ENCODE peak calls at places on chromosomes 12 and 14, in nine cellular contexts. H is IMR-90, K is astrocyte, E is mesenchymal stem cell, O is HepG2, I is HCT116, S is neuronal stem cell, Q is GM23248, V is GM23338. W is an unnamed sample. For H3K27me3, the result is how much of the 10 kb centered on the place peaks cover.

GRCh38 chr12:112685321-112685720 is 106.2 kb upstream of the RPH3A start:
- DNase-seq in S (no peak), Q (no peak), V (no peak), I (no peak), K (no peak), E (no peak), H (no peak), O (no peak), W (no peak)

GRCh38 chr12:42296503-42297109 is 29.3 kb downstream of the ZCRB1 start:
- DNase-seq in V (peak), Q (peak), K (no peak), H (no peak), I (no peak), E (peak), S (no peak), O (peak), W (no peak)

GRCh38 chr12:110501378-110501721 is 561 bp downstream of the VPS29 start:
- DNase-seq in I (no peak), S (peak), H (peak), E (peak), K (peak), Q (peak), O (peak), V (peak), W (peak)

GRCh38 chr12:117994551-117995438 is 21.7 kb upstream of the RFC5 start:
- DNase-seq in Q (no peak), I (no peak), K (no peak), H (no peak), V (no peak), S (no peak), E (no peak), O (no peak), W (no peak)

GRCh38 chr12:6700646-6701051 is at the start of gene PIANP:
- DNase-seq in V (peak), K (no peak), O (no peak), E (peak), H (peak), S (peak), Q (peak), I (no peak), W (peak)

GRCh38 chr12:65824314-65824563 is at the start of gene HMGA2:
- DNase-seq in V (no peak), Q (peak), K (peak), E (no peak), O (no peak), H (peak), I (peak), S (peak), W (peak)

GRCh38 chr12:3137268-3137761 is 60.1 kb downstream of the TSPAN9 start:
- DNase-seq in Q (peak), K (no peak), E (peak), H (peak), O (no peak), V (peak), S (no peak), I (no peak), W (peak)

GRCh38 chr12:4133636-4134433 is 139.7 kb upstream of the CCND2 start:
- DNase-seq in Q (no peak), E (peak), O (no peak), I (no peak), V (peak), H (no peak), S (no peak), K (no peak), W (no peak)

GRCh38 chr14:43687866-43688265 is 819.2 kb downstream of the FSCB start:
- DNase-seq in S (no peak), H (peak), O (no peak), I (no peak), K (peak), E (peak), Q (peak), V (no peak), W (peak)

GRCh38 chr14:21748869-21749303 is 75.3 kb upstream of the OR4E1 start:
- DNase-seq in V (peak), H (peak), E (peak), Q (peak), O (peak), K (no peak), S (peak), I (peak), W (peak)

GRCh38 chr12:66678640-66679268 is at the start of gene GRIP1:
- DNase-seq in I (no peak), Q (no peak), H (no peak), V (peak), E (no peak), O (no peak), S (peak), K (peak), W (peak)

GRCh38 chr12:19657401-19657800 is 218.1 kb downstream of the AEBP2 start:
- DNase-seq in H (peak), I (no peak), O (no peak), V (no peak), K (no peak), E (peak), Q (peak), S (no peak), W (peak)

GRCh38 chr14:67137744-67138371 is 51.4 kb upstream of the GARIN2 start:
- DNase-seq in K (peak), E (peak), O (no peak), H (peak), V (peak), Q (peak), I (no peak), S (no peak), W (peak)

GRCh38 chr12:6915023-6915788 is 826 bp downstream of the ENO2 start:
- DNase-seq in S (peak), Q (no peak), O (no peak), E (peak), I (no peak), K (no peak), V (peak), H (no peak), W (no peak)

GRCh38 chr12:112381421-112381897 is 772 bp downstream of the HECTD4 start:
- DNase-seq in E (peak), O (no peak), I (no peak), K (no peak), H (no peak), Q (peak), V (no peak), S (no peak), W (no peak)

GRCh38 chr14:91882776-91883175 is 15.4 kb upstream of the TC2N start:
- DNase-seq in H (no peak), S (no peak), O (no peak), I (no peak), V (no peak), K (no peak), E (no peak), Q (no peak), W (no peak)

GRCh38 chr12:49627752-49628360 is 4.5 kb downstream of the PRPF40B start:
- DNase-seq in I (peak), O (no peak), V (no peak), E (peak), K (peak), S (no peak), Q (peak), H (peak), W (no peak)
- H2AFZ ChIP-seq in I (no peak), O (no peak), V (no peak), E (no peak), K (no peak), S (no peak), Q (no peak), H (no peak), W (no peak)

GRCh38 chr14:96260341-96260821 is 4.4 kb downstream of the BDKRB1 start:
- DNase-seq in S (no peak), V (no peak), H (peak), K (peak), I (no peak), Q (peak), E (peak), O (no peak), W (peak)
- H3K27ac ChIP-seq in S (no peak), V (no peak), H (peak), K (no peak), I (no peak), Q (peak), E (no peak), O (no peak), W (peak)

GRCh38 chr12:132529899-132530298 is 39.9 kb downstream of the FBRSL1 start:
- DNase-seq in H (no peak), Q (no peak), E (no peak), I (no peak), S (no peak), O (no peak), K (no peak), V (no peak), W (no peak)
- H3K27me3 ChIP-seq in H (under half), Q (under half), E (under half), I (under half), S (under half), O (under half), K (under half), V (under half), W (under half)

GRCh38 chr12:123435636-123436016 is 858 bp downstream of the RILPL2 start:
- DNase-seq in V (no peak), Q (no peak), I (no peak), K (no peak), S (no peak), E (no peak), O (no peak), H (no peak), W (no peak)
- H2AFZ ChIP-seq in V (peak), Q (peak), I (no peak), K (peak), S (peak), E (peak), O (no peak), H (peak), W (no peak)

DNA sequence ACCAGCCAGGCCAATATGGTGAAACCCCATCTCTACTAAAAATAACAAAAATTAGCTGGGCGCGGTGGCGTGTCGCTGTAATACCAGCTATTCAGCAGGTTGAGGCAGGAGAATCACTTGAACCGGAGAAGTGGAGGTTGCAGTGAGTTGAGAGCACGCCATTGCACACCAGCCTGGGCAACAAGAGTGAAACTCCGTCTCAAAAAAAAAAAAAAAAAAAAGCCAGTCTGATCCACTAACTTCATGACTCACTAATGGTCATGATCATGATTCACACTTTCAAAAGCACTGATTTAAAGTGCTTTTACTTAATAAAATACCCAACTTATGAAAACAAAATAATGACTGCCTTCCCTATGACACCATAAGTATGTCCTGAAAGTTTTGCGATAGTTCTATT is 38.4 kb upstream of the CPM start:
- DNase-seq in I (no peak), K (peak), E (peak), V (no peak), Q (peak), O (no peak), H (peak), S (no peak), W (peak)
- H3K27ac ChIP-seq in I (no peak), K (no peak), E (no peak), V (no peak), Q (no peak), O (no peak), H (no peak), S (no peak), W (no peak)

DNA sequence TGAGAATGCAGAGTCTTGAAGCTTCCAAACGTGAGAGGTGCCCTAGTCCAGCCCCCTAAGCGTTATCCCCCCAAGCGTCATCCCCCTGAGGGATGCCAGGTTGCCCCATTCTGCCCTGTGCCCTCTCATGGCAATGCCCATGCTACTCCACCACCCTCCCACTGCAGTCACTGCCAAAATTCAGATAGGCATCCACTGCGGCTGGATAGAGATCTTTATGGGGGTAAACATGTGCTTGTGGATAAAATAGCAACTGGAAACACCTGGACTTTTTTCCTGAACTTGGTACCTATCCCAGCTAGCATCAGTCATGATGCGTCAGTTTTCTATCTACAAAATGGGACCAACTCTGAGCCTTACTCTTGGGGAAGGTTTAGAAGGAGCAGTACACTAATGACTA is 92.7 kb upstream of the HOXC13 start:
- DNase-seq in V (no peak), K (no peak), H (no peak), I (no peak), O (no peak), Q (no peak), E (no peak), S (no peak), W (no peak)
- H3K27me3 ChIP-seq in V (under half), K (under half), H (under half), I (under half), O (under half), Q (half or more), E (half or more), S (under half), W (under half)

DNA sequence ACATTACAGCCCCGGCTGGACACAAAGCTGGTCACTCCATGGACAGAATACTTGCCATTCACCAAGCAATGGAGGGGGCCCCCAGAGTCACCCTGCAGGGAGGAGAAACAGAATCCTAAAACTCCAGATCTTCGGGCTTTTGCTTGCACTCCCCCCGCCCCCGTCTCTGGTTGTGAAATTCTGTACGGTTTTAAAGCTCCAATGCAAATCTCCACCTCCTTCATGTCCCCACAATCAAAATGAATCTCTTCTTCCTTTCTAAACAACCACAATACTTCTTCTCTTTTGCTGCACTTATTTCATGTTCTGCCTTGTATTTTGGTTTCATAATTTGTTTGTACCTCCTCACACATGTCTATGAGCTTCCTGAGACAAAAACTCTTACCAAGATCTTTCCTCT is 5.8 kb upstream of the BIN2 start:
- DNase-seq in S (no peak), E (no peak), K (no peak), V (no peak), H (no peak), Q (no peak), O (no peak), I (no peak), W (no peak)
- H2AFZ ChIP-seq in S (peak), E (no peak), K (no peak), V (peak), H (peak), Q (peak), O (no peak), I (no peak), W (no peak)

GRCh38 chr14:23146980-23147379 is 27.9 kb upstream of the CEBPE start:
- DNase-seq in S (no peak), O (no peak), V (no peak), H (no peak), K (no peak), E (no peak), I (no peak), Q (no peak), W (no peak)

GRCh38 chr14:23147676-23148075 is 28.6 kb upstream of the CEBPE start:
- DNase-seq in Q (peak), S (no peak), K (peak), V (no peak), I (no peak), O (no peak), H (peak), E (peak), W (peak)

GRCh38 chr14:23149745-23150144 is 30.7 kb upstream of the CEBPE start:
- DNase-seq in V (no peak), I (no peak), K (no peak), O (no peak), Q (no peak), S (no peak), E (no peak), H (no peak), W (no peak)

GRCh38 chr14:23146423-23146910 is 27.4 kb upstream of the CEBPE start:
- DNase-seq in H (no peak), I (no peak), V (no peak), S (no peak), K (no peak), O (no peak), E (no peak), Q (no peak), W (no peak)

GRCh38 chr14:23148596-23149249 is 29.7 kb upstream of the CEBPE start:
- DNase-seq in I (no peak), E (peak), Q (peak), O (no peak), S (no peak), H (no peak), K (peak), V (no peak), W (no peak)
- H3K27ac ChIP-seq in I (no peak), E (no peak), Q (no peak), O (no peak), S (no peak), H (no peak), K (no peak), V (no peak), W (no peak)

W was measured in fibroblast of lung.